ENCODE peak calls at places on chromosomes 13 and 19, in five cellular contexts. One of them, this sample, is unnamed.

GRCh38 chr13:71524245-71525002 is 342.6 kb downstream of the DACH1 start:
- DNase-seq in stimulated activated naive CD8-positive, alpha-beta T cell treated with anti-CD3 and anti-CD28 coated beads, Interleukin-15, Interleukin-2, amounts not matched to agents 100 U/mL and 50 U/mL, for 24 hours: no peak
- DNase-seq in CD4-positive, alpha-beta T cell: no peak
- DNase-seq in nucleus accumbens: no peak
- DNase-seq in stimulated activated CD4-positive, alpha-beta T cell treated with anti-CD3 and anti-CD28 coated beads, TNF-alpha, amount 100 ng/mL, for 4 hours: no peak
- DNase-seq in this sample: no peak

GRCh38 chr19:32339988-32340874 is 5.2 kb upstream of the ZNF507 start:
- DNase-seq in nucleus accumbens: no peak
- DNase-seq in CD4-positive, alpha-beta T cell: peak
- DNase-seq in stimulated activated naive CD8-positive, alpha-beta T cell treated with anti-CD3 and anti-CD28 coated beads, Interleukin-15, Interleukin-2, amounts not matched to agents 100 U/mL and 50 U/mL, for 24 hours: peak
- DNase-seq in stimulated activated CD4-positive, alpha-beta T cell treated with anti-CD3 and anti-CD28 coated beads, TNF-alpha, amount 100 ng/mL, for 4 hours: peak
- DNase-seq in this sample: peak

GRCh38 chr13:33489563-33489962 is 204.0 kb upstream of the STARD13 start:
- DNase-seq in nucleus accumbens: no peak
- DNase-seq in stimulated activated naive CD8-positive, alpha-beta T cell treated with anti-CD3 and anti-CD28 coated beads, Interleukin-15, Interleukin-2, amounts not matched to agents 100 U/mL and 50 U/mL, for 24 hours: no peak
- DNase-seq in CD4-positive, alpha-beta T cell: no peak
- DNase-seq in stimulated activated CD4-positive, alpha-beta T cell treated with anti-CD3 and anti-CD28 coated beads, TNF-alpha, amount 100 ng/mL, for 4 hours: no peak
- DNase-seq in this sample: no peak

GRCh38 chr13:83221813-83222241 is 660.4 kb downstream of the SLITRK1 start:
- DNase-seq in nucleus accumbens: no peak
- DNase-seq in stimulated activated naive CD8-positive, alpha-beta T cell treated with anti-CD3 and anti-CD28 coated beads, Interleukin-15, Interleukin-2, amounts not matched to agents 100 U/mL and 50 U/mL, for 24 hours: no peak
- DNase-seq in CD4-positive, alpha-beta T cell: no peak
- DNase-seq in stimulated activated CD4-positive, alpha-beta T cell treated with anti-CD3 and anti-CD28 coated beads, TNF-alpha, amount 100 ng/mL, for 4 hours: no peak
- DNase-seq in this sample: no peak

GRCh38 chr19:16676101-16676798 is 15.3 kb downstream of the TMEM38A start:
- DNase-seq in CD4-positive, alpha-beta T cell: no peak
- DNase-seq in stimulated activated CD4-positive, alpha-beta T cell treated with anti-CD3 and anti-CD28 coated beads, TNF-alpha, amount 100 ng/mL, for 4 hours: no peak
- DNase-seq in stimulated activated naive CD8-positive, alpha-beta T cell treated with anti-CD3 and anti-CD28 coated beads, Interleukin-15, Interleukin-2, amounts not matched to agents 100 U/mL and 50 U/mL, for 24 hours: no peak
- DNase-seq in nucleus accumbens: no peak
- DNase-seq in this sample: no peak

GRCh38 chr13:44921478-44921877 is 67.8 kb downstream of the NUFIP1 start:
- DNase-seq in CD4-positive, alpha-beta T cell: no peak
- DNase-seq in nucleus accumbens: no peak
- DNase-seq in stimulated activated CD4-positive, alpha-beta T cell treated with anti-CD3 and anti-CD28 coated beads, TNF-alpha, amount 100 ng/mL, for 4 hours: no peak
- DNase-seq in stimulated activated naive CD8-positive, alpha-beta T cell treated with anti-CD3 and anti-CD28 coated beads, Interleukin-15, Interleukin-2, amounts not matched to agents 100 U/mL and 50 U/mL, for 24 hours: no peak
- DNase-seq in this sample: no peak

GRCh38 chr13:61187471-61187870 is 228.2 kb downstream of the PCDH20 start:
- DNase-seq in nucleus accumbens: no peak
- DNase-seq in CD4-positive, alpha-beta T cell: no peak
- DNase-seq in stimulated activated CD4-positive, alpha-beta T cell treated with anti-CD3 and anti-CD28 coated beads, TNF-alpha, amount 100 ng/mL, for 4 hours: no peak
- DNase-seq in stimulated activated naive CD8-positive, alpha-beta T cell treated with anti-CD3 and anti-CD28 coated beads, Interleukin-15, Interleukin-2, amounts not matched to agents 100 U/mL and 50 U/mL, for 24 hours: no peak
- DNase-seq in this sample: no peak

GRCh38 chr13:20822406-20822805 is 48.6 kb upstream of the EEF1AKMT1 start:
- DNase-seq in CD4-positive, alpha-beta T cell: no peak
- DNase-seq in nucleus accumbens: no peak
- DNase-seq in stimulated activated CD4-positive, alpha-beta T cell treated with anti-CD3 and anti-CD28 coated beads, TNF-alpha, amount 100 ng/mL, for 4 hours: no peak
- DNase-seq in stimulated activated naive CD8-positive, alpha-beta T cell treated with anti-CD3 and anti-CD28 coated beads, Interleukin-15, Interleukin-2, amounts not matched to agents 100 U/mL and 50 U/mL, for 24 hours: no peak
- DNase-seq in this sample: no peak

GRCh38 chr13:34941436-34941834 is 635 bp upstream of the NBEA start:
- DNase-seq in nucleus accumbens: no peak
- DNase-seq in stimulated activated naive CD8-positive, alpha-beta T cell treated with anti-CD3 and anti-CD28 coated beads, Interleukin-15, Interleukin-2, amounts not matched to agents 100 U/mL and 50 U/mL, for 24 hours: no peak
- DNase-seq in CD4-positive, alpha-beta T cell: no peak
- DNase-seq in stimulated activated CD4-positive, alpha-beta T cell treated with anti-CD3 and anti-CD28 coated beads, TNF-alpha, amount 100 ng/mL, for 4 hours: no peak
- DNase-seq in this sample: no peak

GRCh38 chr19:8526345-8527062 is 12.5 kb upstream of the ZNF414 start:
- DNase-seq in CD4-positive, alpha-beta T cell: no peak
- DNase-seq in stimulated activated naive CD8-positive, alpha-beta T cell treated with anti-CD3 and anti-CD28 coated beads, Interleukin-15, Interleukin-2, amounts not matched to agents 100 U/mL and 50 U/mL, for 24 hours: no peak
- DNase-seq in stimulated activated CD4-positive, alpha-beta T cell treated with anti-CD3 and anti-CD28 coated beads, TNF-alpha, amount 100 ng/mL, for 4 hours: no peak
- DNase-seq in nucleus accumbens: peak
- DNase-seq in this sample: peak

GRCh38 chr13:108993346-108993745 is 363.9 kb downstream of the MYO16 start:
- DNase-seq in nucleus accumbens: no peak
- DNase-seq in stimulated activated CD4-positive, alpha-beta T cell treated with anti-CD3 and anti-CD28 coated beads, TNF-alpha, amount 100 ng/mL, for 4 hours: no peak
- DNase-seq in CD4-positive, alpha-beta T cell: no peak
- DNase-seq in stimulated activated naive CD8-positive, alpha-beta T cell treated with anti-CD3 and anti-CD28 coated beads, Interleukin-15, Interleukin-2, amounts not matched to agents 100 U/mL and 50 U/mL, for 24 hours: no peak
- DNase-seq in this sample: no peak

GRCh38 chr19:2544576-2545415 is 68.9 kb downstream of the GADD45B start:
- DNase-seq in stimulated activated CD4-positive, alpha-beta T cell treated with anti-CD3 and anti-CD28 coated beads, TNF-alpha, amount 100 ng/mL, for 4 hours: no peak
- DNase-seq in CD4-positive, alpha-beta T cell: no peak
- DNase-seq in nucleus accumbens: no peak
- DNase-seq in stimulated activated naive CD8-positive, alpha-beta T cell treated with anti-CD3 and anti-CD28 coated beads, Interleukin-15, Interleukin-2, amounts not matched to agents 100 U/mL and 50 U/mL, for 24 hours: no peak
- DNase-seq in this sample: no peak

GRCh38 chr13:72850959-72851677 is 69.2 kb downstream of the PIBF1 start:
- DNase-seq in stimulated activated naive CD8-positive, alpha-beta T cell treated with anti-CD3 and anti-CD28 coated beads, Interleukin-15, Interleukin-2, amounts not matched to agents 100 U/mL and 50 U/mL, for 24 hours: no peak
- DNase-seq in nucleus accumbens: no peak
- DNase-seq in stimulated activated CD4-positive, alpha-beta T cell treated with anti-CD3 and anti-CD28 coated beads, TNF-alpha, amount 100 ng/mL, for 4 hours: no peak
- DNase-seq in CD4-positive, alpha-beta T cell: no peak
- DNase-seq in this sample: no peak

GRCh38 chr19:14916848-14917247 is 24.4 kb upstream of the OR7C2 start:
- DNase-seq in stimulated activated CD4-positive, alpha-beta T cell treated with anti-CD3 and anti-CD28 coated beads, TNF-alpha, amount 100 ng/mL, for 4 hours: no peak
- DNase-seq in nucleus accumbens: no peak
- DNase-seq in CD4-positive, alpha-beta T cell: no peak
- DNase-seq in stimulated activated naive CD8-positive, alpha-beta T cell treated with anti-CD3 and anti-CD28 coated beads, Interleukin-15, Interleukin-2, amounts not matched to agents 100 U/mL and 50 U/mL, for 24 hours: no peak
- DNase-seq in this sample: no peak

GRCh38 chr19:1417681-1418493 is 10.5 kb downstream of the DAZAP1 start:
- DNase-seq in stimulated activated naive CD8-positive, alpha-beta T cell treated with anti-CD3 and anti-CD28 coated beads, Interleukin-15, Interleukin-2, amounts not matched to agents 100 U/mL and 50 U/mL, for 24 hours: no peak
- DNase-seq in CD4-positive, alpha-beta T cell: no peak
- DNase-seq in nucleus accumbens: no peak
- DNase-seq in stimulated activated CD4-positive, alpha-beta T cell treated with anti-CD3 and anti-CD28 coated beads, TNF-alpha, amount 100 ng/mL, for 4 hours: no peak
- DNase-seq in this sample: no peak

GRCh38 chr19:6674868-6675305 is 4.9 kb upstream of the TNFSF14 start:
- DNase-seq in stimulated activated naive CD8-positive, alpha-beta T cell treated with anti-CD3 and anti-CD28 coated beads, Interleukin-15, Interleukin-2, amounts not matched to agents 100 U/mL and 50 U/mL, for 24 hours: peak
- DNase-seq in CD4-positive, alpha-beta T cell: peak
- DNase-seq in stimulated activated CD4-positive, alpha-beta T cell treated with anti-CD3 and anti-CD28 coated beads, TNF-alpha, amount 100 ng/mL, for 4 hours: peak
- DNase-seq in nucleus accumbens: no peak
- DNase-seq in this sample: no peak

This sample was measured in occipital lobe.